ENCODE peak calls at places on chromosomes 4 and X, in ten cellular contexts. One of them, this sample, is unnamed. For H3K4me1, the result is how much of the 10 kb centered on the place peaks cover.

GRCh38 chr4:176875441-176875930 is 82.8 kb upstream of the VEGFC start:
- DNase-seq in left lung: no peak
- DNase-seq in mesendoderm: no peak
- DNase-seq in iPS DF 6.9: no peak
- DNase-seq in uterus: no peak
- DNase-seq in CD8-positive, alpha-beta T cell: no peak
- DNase-seq in suprapubic skin: no peak
- DNase-seq in osteoblast: no peak
- DNase-seq in heart right ventricle: no peak
- DNase-seq in small intestine: no peak
- DNase-seq in this sample: no peak

GRCh38 chrX:120790118-120790517 is 85.5 kb downstream of the CT47B1 start:
- DNase-seq in iPS DF 6.9: no peak
- DNase-seq in uterus: peak
- DNase-seq in suprapubic skin: no peak
- DNase-seq in small intestine: peak
- DNase-seq in heart right ventricle: no peak
- DNase-seq in osteoblast: no peak
- DNase-seq in left lung: no peak
- DNase-seq in mesendoderm: peak
- DNase-seq in CD8-positive, alpha-beta T cell: peak
- DNase-seq in this sample: no peak

GRCh38 chrX:121308276-121308805 is 260.9 kb downstream of the GLUD2 start:
- DNase-seq in osteoblast: peak
- DNase-seq in mesendoderm: peak
- DNase-seq in CD8-positive, alpha-beta T cell: no peak
- DNase-seq in heart right ventricle: no peak
- DNase-seq in uterus: peak
- DNase-seq in iPS DF 6.9: peak
- DNase-seq in small intestine: no peak
- DNase-seq in left lung: no peak
- DNase-seq in suprapubic skin: no peak
- DNase-seq in this sample: no peak

GRCh38 chr4:41323706-41324105 is 67.0 kb downstream of the UCHL1 start:
- DNase-seq in osteoblast: no peak
- DNase-seq in CD8-positive, alpha-beta T cell: no peak
- DNase-seq in heart right ventricle: no peak
- DNase-seq in left lung: no peak
- DNase-seq in uterus: no peak
- DNase-seq in mesendoderm: peak
- DNase-seq in suprapubic skin: no peak
- DNase-seq in iPS DF 6.9: no peak
- DNase-seq in small intestine: no peak
- DNase-seq in this sample: no peak

GRCh38 chr4:7383251-7383650 is 51.5 kb downstream of the PSAPL1 start:
- DNase-seq in osteoblast: no peak
- DNase-seq in mesendoderm: no peak
- DNase-seq in CD8-positive, alpha-beta T cell: no peak
- DNase-seq in heart right ventricle: no peak
- DNase-seq in suprapubic skin: peak
- DNase-seq in small intestine: no peak
- DNase-seq in left lung: no peak
- DNase-seq in uterus: no peak
- DNase-seq in iPS DF 6.9: no peak
- DNase-seq in this sample: no peak

GRCh38 chr4:98546910-98547544 is 111.4 kb downstream of the TSPAN5 start:
- DNase-seq in heart right ventricle: peak
- DNase-seq in mesendoderm: no peak
- DNase-seq in iPS DF 6.9: no peak
- DNase-seq in suprapubic skin: no peak
- DNase-seq in osteoblast: peak
- DNase-seq in uterus: peak
- DNase-seq in small intestine: peak
- DNase-seq in left lung: no peak
- DNase-seq in CD8-positive, alpha-beta T cell: no peak
- DNase-seq in this sample: no peak

GRCh38 chr4:2306773-2307410 is 45.0 kb upstream of the MXD4 start:
- DNase-seq in mesendoderm: no peak
- DNase-seq in CD8-positive, alpha-beta T cell: no peak
- DNase-seq in osteoblast: no peak
- DNase-seq in uterus: no peak
- DNase-seq in suprapubic skin: peak
- DNase-seq in small intestine: no peak
- DNase-seq in iPS DF 6.9: no peak
- DNase-seq in left lung: no peak
- DNase-seq in heart right ventricle: no peak
- DNase-seq in this sample: no peak

GRCh38 chrX:150848914-150849365 is 49.5 kb downstream of the CD99L2 start:
- DNase-seq in suprapubic skin: no peak
- DNase-seq in heart right ventricle: no peak
- DNase-seq in osteoblast: no peak
- DNase-seq in mesendoderm: no peak
- DNase-seq in uterus: no peak
- DNase-seq in iPS DF 6.9: no peak
- DNase-seq in small intestine: no peak
- DNase-seq in left lung: peak
- DNase-seq in CD8-positive, alpha-beta T cell: no peak
- DNase-seq in this sample: no peak

DNA sequence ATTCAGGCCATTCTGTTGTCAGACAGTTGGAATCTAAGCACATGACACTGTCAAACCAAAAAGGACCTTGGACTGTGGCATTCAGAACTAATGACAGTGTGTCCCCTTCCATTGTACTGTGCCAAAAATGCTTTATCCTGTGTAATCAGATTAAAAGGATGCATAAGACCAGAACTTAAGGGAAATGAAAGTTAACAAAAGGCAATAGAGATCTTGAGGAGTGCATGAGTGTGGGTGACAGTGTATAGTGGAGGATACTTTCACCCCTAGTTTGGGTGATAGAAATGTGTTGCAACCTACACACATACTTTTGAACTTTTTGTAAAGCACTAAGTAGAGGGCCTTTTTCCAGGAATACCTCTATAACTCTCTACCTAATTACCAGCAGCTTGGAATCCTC is 4.5 kb downstream of the CYSLTR1 start:
- DNase-seq in CD8-positive, alpha-beta T cell: no peak
- DNase-seq in iPS DF 6.9: no peak
- DNase-seq in left lung: no peak
- DNase-seq in uterus: no peak
- DNase-seq in suprapubic skin: no peak
- DNase-seq in heart right ventricle: no peak
- DNase-seq in osteoblast: no peak
- DNase-seq in small intestine: no peak
- DNase-seq in mesendoderm: no peak
- DNase-seq in this sample: no peak
- H3K27ac ChIP-seq in CD8-positive, alpha-beta T cell: no peak
- H3K27ac ChIP-seq in iPS DF 6.9: no peak
- H3K27ac ChIP-seq in left lung: peak
- H3K27ac ChIP-seq in uterus: no peak
- H3K27ac ChIP-seq in suprapubic skin: no peak
- H3K27ac ChIP-seq in heart right ventricle: no peak
- H3K27ac ChIP-seq in osteoblast: no peak
- H3K27ac ChIP-seq in small intestine: no peak
- H3K27ac ChIP-seq in mesendoderm: no peak
- H3K27ac ChIP-seq in this sample: no peak

GRCh38 chr4:74545488-74545887 is 100.6 kb downstream of the AREG start:
- DNase-seq in small intestine: no peak
- DNase-seq in CD8-positive, alpha-beta T cell: no peak
- DNase-seq in suprapubic skin: no peak
- DNase-seq in heart right ventricle: no peak
- DNase-seq in uterus: no peak
- DNase-seq in iPS DF 6.9: no peak
- DNase-seq in osteoblast: no peak
- DNase-seq in mesendoderm: no peak
- DNase-seq in left lung: peak
- DNase-seq in this sample: no peak

GRCh38 chr4:74546020-74546419 is 101.1 kb downstream of the AREG start:
- DNase-seq in CD8-positive, alpha-beta T cell: no peak
- DNase-seq in suprapubic skin: no peak
- DNase-seq in mesendoderm: no peak
- DNase-seq in heart right ventricle: no peak
- DNase-seq in iPS DF 6.9: no peak
- DNase-seq in small intestine: no peak
- DNase-seq in uterus: no peak
- DNase-seq in left lung: no peak
- DNase-seq in osteoblast: no peak
- DNase-seq in this sample: no peak

GRCh38 chr4:74543247-74543670 is 98.3 kb downstream of the AREG start:
- DNase-seq in mesendoderm: no peak
- DNase-seq in heart right ventricle: no peak
- DNase-seq in suprapubic skin: no peak
- DNase-seq in left lung: no peak
- DNase-seq in osteoblast: no peak
- DNase-seq in iPS DF 6.9: no peak
- DNase-seq in small intestine: peak
- DNase-seq in CD8-positive, alpha-beta T cell: no peak
- DNase-seq in uterus: no peak
- DNase-seq in this sample: no peak

GRCh38 chr4:74543983-74544382 is 99.0 kb downstream of the AREG start:
- DNase-seq in heart right ventricle: no peak
- DNase-seq in suprapubic skin: no peak
- DNase-seq in small intestine: no peak
- DNase-seq in left lung: no peak
- DNase-seq in mesendoderm: no peak
- DNase-seq in uterus: no peak
- DNase-seq in osteoblast: no peak
- DNase-seq in iPS DF 6.9: no peak
- DNase-seq in CD8-positive, alpha-beta T cell: no peak
- DNase-seq in this sample: no peak

DNA sequence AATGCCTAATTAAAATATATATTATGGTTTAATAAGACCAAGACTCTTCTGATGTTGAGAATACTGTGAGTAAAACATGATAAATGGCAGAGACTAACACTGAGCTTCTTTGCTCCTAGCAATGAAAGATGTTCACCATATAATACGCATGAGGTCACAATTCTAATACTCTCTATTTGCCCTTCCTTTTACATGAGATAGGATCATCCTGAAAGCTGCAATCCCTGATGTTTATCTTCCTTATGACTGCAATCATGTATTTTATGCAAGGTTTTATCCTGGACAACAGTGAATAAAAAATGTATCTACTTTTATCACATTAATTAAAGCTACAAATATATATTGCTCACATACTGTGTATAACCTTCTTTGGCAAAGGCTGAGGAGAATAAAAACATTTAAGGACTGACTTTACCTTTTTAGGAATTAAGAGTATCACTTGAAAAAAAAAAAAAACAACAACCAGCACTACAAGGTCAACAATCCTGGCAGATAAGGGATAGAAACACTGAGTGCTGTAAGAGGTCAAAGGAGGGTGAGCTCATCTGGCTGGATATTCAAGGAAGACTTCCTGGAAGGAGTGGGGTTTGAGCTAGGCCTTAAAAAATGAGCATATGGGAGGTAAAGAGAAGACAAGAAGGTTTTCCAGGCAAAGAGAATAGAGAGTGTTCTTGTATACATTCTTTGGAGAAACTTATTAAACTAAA is 99.9 kb downstream of the AREG start:
- DNase-seq in heart right ventricle: no peak
- DNase-seq in left lung: no peak
- DNase-seq in mesendoderm: peak
- DNase-seq in suprapubic skin: no peak
- DNase-seq in CD8-positive, alpha-beta T cell: no peak
- DNase-seq in osteoblast: no peak
- DNase-seq in iPS DF 6.9: no peak
- DNase-seq in uterus: no peak
- DNase-seq in small intestine: peak
- DNase-seq in this sample: no peak
- H3K4me1 ChIP-seq in heart right ventricle: under half
- H3K4me1 ChIP-seq in left lung: under half
- H3K4me1 ChIP-seq in mesendoderm: under half
- H3K4me1 ChIP-seq in suprapubic skin: under half
- H3K4me1 ChIP-seq in CD8-positive, alpha-beta T cell: under half
- H3K4me1 ChIP-seq in osteoblast: under half
- H3K4me1 ChIP-seq in iPS DF 6.9: under half
- H3K4me1 ChIP-seq in uterus: under half
- H3K4me1 ChIP-seq in small intestine: under half
- H3K4me1 ChIP-seq in this sample: under half

GRCh38 chr4:53907772-53908171 is 156.6 kb downstream of the CHIC2 start:
- DNase-seq in small intestine: no peak
- DNase-seq in osteoblast: no peak
- DNase-seq in left lung: no peak
- DNase-seq in uterus: no peak
- DNase-seq in suprapubic skin: no peak
- DNase-seq in mesendoderm: no peak
- DNase-seq in iPS DF 6.9: no peak
- DNase-seq in CD8-positive, alpha-beta T cell: no peak
- DNase-seq in heart right ventricle: no peak
- DNase-seq in this sample: no peak

GRCh38 chr4:53902786-53903185 is 161.6 kb downstream of the CHIC2 start:
- DNase-seq in small intestine: no peak
- DNase-seq in CD8-positive, alpha-beta T cell: no peak
- DNase-seq in osteoblast: no peak
- DNase-seq in mesendoderm: no peak
- DNase-seq in left lung: no peak
- DNase-seq in uterus: no peak
- DNase-seq in iPS DF 6.9: no peak
- DNase-seq in heart right ventricle: no peak
- DNase-seq in suprapubic skin: no peak
- DNase-seq in this sample: no peak

GRCh38 chr4:53906786-53907185 is 157.6 kb downstream of the CHIC2 start:
- DNase-seq in iPS DF 6.9: no peak
- DNase-seq in CD8-positive, alpha-beta T cell: no peak
- DNase-seq in mesendoderm: no peak
- DNase-seq in heart right ventricle: no peak
- DNase-seq in uterus: no peak
- DNase-seq in small intestine: no peak
- DNase-seq in osteoblast: no peak
- DNase-seq in suprapubic skin: no peak
- DNase-seq in left lung: no peak
- DNase-seq in this sample: no peak

GRCh38 chr4:53905935-53906377 is 158.4 kb downstream of the CHIC2 start:
- DNase-seq in uterus: peak
- DNase-seq in mesendoderm: peak
- DNase-seq in osteoblast: no peak
- DNase-seq in left lung: no peak
- DNase-seq in suprapubic skin: no peak
- DNase-seq in small intestine: peak
- DNase-seq in iPS DF 6.9: no peak
- DNase-seq in heart right ventricle: peak
- DNase-seq in CD8-positive, alpha-beta T cell: no peak
- DNase-seq in this sample: no peak

DNA sequence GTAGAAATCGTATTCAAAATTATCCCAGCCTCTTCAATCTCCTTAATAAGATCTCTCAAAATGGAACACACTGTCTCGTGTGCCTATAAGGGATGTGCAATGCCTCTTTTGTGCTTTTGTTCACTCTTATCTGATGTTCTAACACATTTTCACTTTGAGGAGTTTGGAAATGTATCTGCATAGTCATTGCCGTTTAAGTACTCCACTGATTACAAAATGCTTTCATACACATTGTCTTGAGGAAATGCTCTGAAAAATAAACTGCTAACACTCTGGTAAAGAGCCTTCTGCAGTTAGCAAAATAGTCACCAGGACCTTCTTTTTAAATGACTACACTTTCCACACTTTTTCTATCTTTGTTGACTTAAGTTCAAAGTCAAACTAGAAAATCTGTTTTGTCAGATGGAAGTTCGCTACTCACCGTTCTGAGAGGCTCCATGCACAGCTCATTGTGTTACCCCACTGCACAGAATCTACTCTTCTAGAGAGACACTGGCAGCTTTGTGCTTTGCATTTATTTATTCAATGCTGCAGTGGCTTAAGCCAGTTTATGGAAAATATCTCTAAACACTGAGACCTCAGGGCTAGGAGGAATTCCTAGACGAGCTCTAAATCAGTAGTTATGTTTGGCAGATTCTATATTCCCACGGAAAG is 159.0 kb downstream of the CHIC2 start:
- DNase-seq in mesendoderm: no peak
- DNase-seq in iPS DF 6.9: no peak
- DNase-seq in suprapubic skin: no peak
- DNase-seq in small intestine: no peak
- DNase-seq in left lung: no peak
- DNase-seq in CD8-positive, alpha-beta T cell: no peak
- DNase-seq in uterus: no peak
- DNase-seq in osteoblast: no peak
- DNase-seq in heart right ventricle: no peak
- DNase-seq in this sample: no peak
- H3K4me3 ChIP-seq in mesendoderm: no peak
- H3K4me3 ChIP-seq in iPS DF 6.9: no peak
- H3K4me3 ChIP-seq in suprapubic skin: peak
- H3K4me3 ChIP-seq in small intestine: no peak
- H3K4me3 ChIP-seq in left lung: no peak
- H3K4me3 ChIP-seq in CD8-positive, alpha-beta T cell: no peak
- H3K4me3 ChIP-seq in uterus: peak
- H3K4me3 ChIP-seq in osteoblast: peak
- H3K4me3 ChIP-seq in heart right ventricle: no peak
- H3K4me3 ChIP-seq in this sample: no peak

DNA sequence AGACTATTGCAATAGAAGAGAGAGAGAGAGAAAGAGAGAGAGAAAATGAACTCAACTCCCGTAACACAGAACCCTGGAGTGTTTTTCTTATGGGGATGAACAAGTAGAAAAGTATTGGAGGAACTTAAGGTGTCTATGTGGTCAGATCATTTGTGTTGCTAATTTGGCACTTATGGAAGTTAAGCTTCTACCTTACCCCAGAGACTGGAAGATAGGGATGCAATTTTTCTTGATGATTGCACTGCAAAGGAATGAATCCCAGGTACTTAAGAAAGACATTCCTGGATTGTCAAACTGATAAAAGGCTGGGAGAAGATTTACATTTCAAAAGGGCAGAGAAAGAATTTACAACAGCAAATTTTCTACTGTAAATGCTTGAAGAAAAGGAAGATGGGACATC is 57.3 kb downstream of the MAP9 start:
- DNase-seq in osteoblast: no peak
- DNase-seq in iPS DF 6.9: peak
- DNase-seq in small intestine: no peak
- DNase-seq in heart right ventricle: no peak
- DNase-seq in uterus: no peak
- DNase-seq in left lung: no peak
- DNase-seq in suprapubic skin: no peak
- DNase-seq in CD8-positive, alpha-beta T cell: no peak
- DNase-seq in mesendoderm: peak
- DNase-seq in this sample: no peak
- H3K27ac ChIP-seq in osteoblast: no peak
- H3K27ac ChIP-seq in iPS DF 6.9: no peak
- H3K27ac ChIP-seq in small intestine: no peak
- H3K27ac ChIP-seq in heart right ventricle: no peak
- H3K27ac ChIP-seq in uterus: no peak
- H3K27ac ChIP-seq in left lung: no peak
- H3K27ac ChIP-seq in suprapubic skin: no peak
- H3K27ac ChIP-seq in CD8-positive, alpha-beta T cell: no peak
- H3K27ac ChIP-seq in mesendoderm: no peak
- H3K27ac ChIP-seq in this sample: no peak